ENCODE peak calls at places on chromosomes 2 and 18, in six cellular contexts. D is CD8-positive, alpha-beta T cell; J is A673; W is foreskin fibroblast; R is HL-60; M is transverse colon. S is an unnamed sample.

GRCh38 chr2:11312770-11313471 is 31.5 kb downstream of the ROCK2 start:
- DNase-seq in D (no peak), J (no peak), W (no peak), R (no peak), M (no peak), S (no peak)

GRCh38 chr18:6629635-6630140 is 99.8 kb upstream of the ARHGAP28 start:
- DNase-seq in D (no peak), J (no peak), W (peak), R (no peak), M (no peak), S (no peak)

GRCh38 chr2:234495801-234496441 is 960 bp downstream of the ARL4C start:
- DNase-seq in D (no peak), J (no peak), W (peak), R (no peak), M (peak), S (no peak)

GRCh38 chr2:98796775-98797544 is 66.0 kb upstream of the MGAT4A start:
- DNase-seq in D (no peak), J (no peak), W (no peak), R (no peak), M (no peak), S (no peak)

GRCh38 chr2:44753552-44754285 is 187.8 kb upstream of the SIX3 start:
- DNase-seq in D (no peak), J (no peak), W (no peak), R (peak), M (no peak), S (no peak)

GRCh38 chr2:121254748-121255147 is 30.3 kb downstream of the TFCP2L1 start:
- DNase-seq in D (no peak), J (no peak), W (no peak), R (no peak), M (no peak), S (no peak)

GRCh38 chr2:74884866-74885265 is 50.9 kb downstream of the HK2 start:
- DNase-seq in D (no peak), J (no peak), W (no peak), R (no peak), M (no peak), S (no peak)

GRCh38 chr2:9244985-9245544 is 38.5 kb downstream of the ASAP2 start:
- DNase-seq in D (no peak), J (no peak), W (no peak), R (no peak), M (no peak), S (no peak)

GRCh38 chr2:217920879-217921603 is 81.8 kb downstream of the TNS1 start:
- DNase-seq in D (no peak), J (no peak), W (no peak), R (no peak), M (no peak), S (no peak)

GRCh38 chr2:181581534-181581933 is 75.4 kb downstream of the CERKL start:
- DNase-seq in D (no peak), J (no peak), W (no peak), R (no peak), M (no peak), S (no peak)

GRCh38 chr2:204982303-204982702 is 437.0 kb downstream of the PARD3B start:
- DNase-seq in D (no peak), J (peak), W (peak), R (no peak), M (no peak), S (no peak)

GRCh38 chr18:58239879-58240278 is 195.9 kb downstream of the NEDD4L start:
- DNase-seq in D (no peak), J (no peak), W (peak), R (no peak), M (no peak), S (no peak)

GRCh38 chr2:226953826-226954225 is 118.0 kb downstream of the RHBDD1 start:
- DNase-seq in D (no peak), J (no peak), W (no peak), R (no peak), M (no peak), S (no peak)

GRCh38 chr2:69185807-69186206 is 172.8 kb downstream of the ANTXR1 start:
- DNase-seq in D (no peak), J (peak), W (no peak), R (no peak), M (no peak), S (no peak)

GRCh38 chr2:171723724-171724683 is 36.7 kb downstream of the DYNC1I2 start:
- DNase-seq in D (no peak), J (peak), W (peak), R (no peak), M (no peak), S (no peak)

GRCh38 chr2:235859651-235860050 is 308.5 kb downstream of the GBX2 start:
- DNase-seq in D (no peak), J (peak), W (no peak), R (no peak), M (no peak), S (no peak)

DNA sequence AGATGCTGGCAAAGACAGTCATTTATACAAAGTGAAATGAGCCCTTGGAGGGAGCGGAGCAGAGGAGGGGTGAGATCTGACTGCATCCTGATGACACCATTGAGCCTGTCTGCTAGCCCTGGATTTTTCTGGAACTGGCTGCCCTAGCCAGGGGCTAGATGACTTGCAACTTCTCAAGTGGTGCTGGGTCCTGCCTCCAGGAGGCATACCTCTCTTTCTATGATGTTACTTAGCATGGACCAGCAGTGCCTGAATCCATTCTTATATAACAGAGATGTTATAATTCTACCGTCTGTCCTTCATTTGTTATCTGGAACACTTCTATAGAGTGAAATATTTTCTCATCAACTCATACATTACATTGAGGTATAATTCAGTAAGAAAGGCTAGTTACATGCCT is 8.5 kb upstream of the TWIST2 start:
- DNase-seq in D (no peak), J (no peak), W (no peak), R (no peak), M (no peak), S (no peak)
- TF ChIP-seq CTCF in D (no peak), J (peak), W (no peak), R (no peak), M (no peak), S (no peak)

GRCh38 chr2:25618676-25619075 is 54.7 kb downstream of the DTNB start:
- DNase-seq in D (no peak), J (no peak), W (peak), R (no peak), M (no peak), S (peak)
- H3K4me3 ChIP-seq in D (no peak), J (no peak), W (no peak), R (no peak), M (no peak), S (no peak)

GRCh38 chr2:160109939-160110673 is 47.7 kb upstream of the PLA2R1 start:
- DNase-seq in D (no peak), J (peak), W (peak), R (peak), M (peak), S (no peak)
- TF ChIP-seq CTCF in D (peak), J (peak), W (peak), R (peak), M (peak), S (peak)

GRCh38 chr18:63314991-63315662 is 4.4 kb downstream of the BCL2 start:
- DNase-seq in D (no peak), J (no peak), W (no peak), R (no peak), M (no peak), S (no peak)
- H3K4me3 ChIP-seq in D (peak), J (no peak), W (no peak), R (no peak), M (no peak), S (no peak)